ENCODE peak calls at places on chromosomes 7 and 10, in ten cellular contexts. F is spleen, W is HepG2, Q is H54, K is transverse colon, Y is A549, H is GM12892, M is Peyer's patch, A is lower leg skin, D is breast epithelium. I is an unnamed sample.

GRCh38 chr7:114141415-114141814 is 222.6 kb upstream of the PPP1R3A start:
- DNase-seq in F (no peak), W (no peak), Q (no peak), K (no peak), Y (no peak), H (no peak), M (no peak), A (no peak), D (no peak), I (no peak)

GRCh38 chr7:103577059-103577458 is 131.1 kb upstream of the SLC26A5 start:
- DNase-seq in F (no peak), W (no peak), Q (no peak), K (no peak), Y (no peak), H (no peak), M (no peak), A (no peak), D (no peak), I (no peak)

GRCh38 chr10:74669210-74669609 is 157.2 kb upstream of the KAT6B start:
- DNase-seq in F (no peak), W (no peak), Q (no peak), K (no peak), Y (no peak), H (no peak), M (no peak), A (no peak), D (no peak), I (no peak)

GRCh38 chr10:73113543-73113942 is 3.3 kb downstream of the NUDT13 start:
- DNase-seq in F (no peak), W (no peak), Q (no peak), K (no peak), Y (no peak), H (no peak), M (no peak), A (no peak), D (no peak), I (no peak)

GRCh38 chr10:119827430-119827829 is 45.2 kb downstream of the MCMBP start:
- DNase-seq in F (no peak), W (no peak), Q (no peak), K (no peak), Y (no peak), H (no peak), M (no peak), A (no peak), D (no peak), I (no peak)

GRCh38 chr10:101672536-101672935 is 22.4 kb downstream of the FBXW4 start:
- DNase-seq in F (no peak), W (no peak), Q (no peak), K (no peak), Y (no peak), H (no peak), M (no peak), A (no peak), D (peak), I (no peak)

GRCh38 chr10:94011296-94011695 is 17.6 kb downstream of the PLCE1 start:
- DNase-seq in F (no peak), W (no peak), Q (no peak), K (no peak), Y (no peak), H (no peak), M (no peak), A (no peak), D (no peak), I (no peak)

GRCh38 chr10:73169320-73169719 is 1.4 kb downstream of the FAM149B1 start:
- DNase-seq in F (no peak), W (no peak), Q (no peak), K (no peak), Y (no peak), H (no peak), M (no peak), A (no peak), D (no peak), I (no peak)

GRCh38 chr7:17090751-17091150 is 207.7 kb upstream of the AHR start:
- DNase-seq in F (no peak), W (no peak), Q (peak), K (no peak), Y (no peak), H (no peak), M (no peak), A (no peak), D (no peak), I (no peak)

GRCh38 chr7:129825005-129825553 is 127.7 kb downstream of the UBE2H start:
- DNase-seq in F (peak), W (peak), Q (peak), K (peak), Y (peak), H (peak), M (peak), A (peak), D (peak), I (peak)

GRCh38 chr10:89590326-89590725 is 54.7 kb downstream of the PANK1 start:
- DNase-seq in F (no peak), W (no peak), Q (no peak), K (no peak), Y (no peak), H (no peak), M (no peak), A (no peak), D (no peak), I (no peak)

GRCh38 chr10:11113156-11113555 is 95.5 kb downstream of the CELF2 start:
- DNase-seq in F (no peak), W (no peak), Q (no peak), K (no peak), Y (no peak), H (no peak), M (no peak), A (no peak), D (no peak), I (peak)

GRCh38 chr7:15113752-15114151 is 211.2 kb upstream of the DGKB start:
- DNase-seq in F (no peak), W (no peak), Q (no peak), K (no peak), Y (no peak), H (no peak), M (no peak), A (no peak), D (no peak), I (no peak)

GRCh38 chr7:20287317-20287716 is 43.4 kb upstream of the ITGB8 start:
- DNase-seq in F (no peak), W (no peak), Q (no peak), K (no peak), Y (no peak), H (no peak), M (no peak), A (no peak), D (no peak), I (no peak)

DNA sequence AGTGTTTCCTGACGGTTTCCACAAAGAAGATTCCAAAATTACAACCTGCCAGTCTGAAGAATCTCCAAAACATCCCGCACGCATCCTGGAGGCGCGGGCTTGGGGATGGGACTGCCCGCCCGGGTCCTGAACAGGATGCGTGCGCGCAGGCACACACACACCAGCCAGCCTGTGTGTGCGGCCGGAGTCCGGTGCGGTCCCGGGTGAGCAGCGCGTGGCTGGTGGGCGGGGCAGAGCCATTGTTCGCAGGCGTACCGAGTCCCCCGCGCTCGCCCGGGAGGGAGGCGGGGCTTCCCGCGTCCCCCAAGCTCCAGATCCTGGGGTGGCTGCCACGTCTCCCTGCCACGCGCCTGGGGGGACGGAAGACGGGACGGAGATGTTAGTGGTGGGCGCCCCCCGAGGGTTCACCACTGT is 675 bp upstream of the SCD start:
- DNase-seq in F (peak), W (peak), Q (peak), K (peak), Y (peak), H (peak), M (peak), A (peak), D (no peak), I (peak)
- TF ChIP-seq POLR2A in F (no peak), W (peak), Q (peak), K (no peak), Y (peak), H (no peak), M (no peak), A (no peak), D (no peak), I (no peak)

GRCh38 chr10:70477661-70478162 is 855 bp upstream of the PALD1 start:
- DNase-seq in F (peak), W (peak), Q (no peak), K (peak), Y (peak), H (no peak), M (peak), A (no peak), D (no peak), I (no peak)

GRCh38 chr10:70479626-70480253 is 1.2 kb downstream of the PALD1 start:
- DNase-seq in F (no peak), W (no peak), Q (no peak), K (peak), Y (no peak), H (no peak), M (no peak), A (no peak), D (no peak), I (no peak)

GRCh38 chr10:70479161-70479531 is 579 bp downstream of the PALD1 start:
- DNase-seq in F (no peak), W (no peak), Q (no peak), K (no peak), Y (peak), H (no peak), M (no peak), A (no peak), D (no peak), I (no peak)

GRCh38 chr10:70480254-70480861 is 1.8 kb downstream of the PALD1 start:
- DNase-seq in F (no peak), W (no peak), Q (no peak), K (peak), Y (no peak), H (no peak), M (peak), A (no peak), D (no peak), I (no peak)

DNA sequence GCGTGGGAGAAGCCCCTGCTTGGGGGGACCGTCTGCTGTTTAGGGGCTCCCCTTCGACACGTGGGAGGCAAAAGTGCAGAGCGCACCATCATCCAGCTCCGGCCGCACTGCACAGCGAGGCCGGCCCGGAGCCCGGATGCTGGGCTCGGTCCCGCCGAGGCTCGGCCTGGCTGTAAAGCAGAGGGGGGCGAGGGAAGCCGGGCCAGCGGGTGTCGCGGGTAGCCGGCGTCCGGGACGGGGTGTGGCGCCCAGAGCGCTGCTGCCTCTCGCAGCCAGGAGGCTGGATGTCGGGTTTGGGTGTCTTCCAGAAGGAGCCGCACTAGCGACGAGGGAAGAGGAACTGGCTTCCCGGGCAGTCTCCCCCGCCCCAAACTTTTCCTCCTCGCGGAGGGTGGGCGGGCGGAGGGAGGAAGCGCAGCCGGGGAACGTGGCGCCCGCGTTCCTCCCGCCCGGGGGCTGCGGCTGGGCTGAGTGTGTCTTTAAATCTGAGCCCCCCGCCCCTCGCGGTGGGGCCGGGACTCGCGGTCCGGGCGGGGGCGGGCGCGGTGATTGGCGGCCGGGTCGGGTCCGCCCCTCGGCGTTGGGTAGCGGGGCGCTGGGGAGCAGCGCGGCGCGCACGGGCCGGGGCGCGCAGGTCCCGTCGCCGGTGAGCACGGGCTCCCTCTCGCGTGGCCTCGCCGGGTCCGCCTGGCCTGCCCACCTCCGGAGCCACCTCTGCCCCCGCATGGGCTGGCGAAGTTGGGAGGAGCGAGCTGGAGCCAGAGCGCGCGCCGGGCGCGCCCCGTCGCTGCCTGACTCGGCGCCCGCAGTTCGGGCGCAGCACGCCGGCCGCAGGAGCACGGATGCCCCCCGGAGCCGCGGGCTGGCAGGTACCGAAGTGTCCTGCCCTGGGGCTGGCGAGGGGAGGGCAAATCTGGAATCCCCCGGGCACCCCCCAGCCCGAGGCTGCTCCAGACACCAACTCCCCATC is at the start of gene PALD1:
- DNase-seq in F (peak), W (no peak), Q (no peak), K (peak), Y (peak), H (peak), M (no peak), A (peak), D (peak), I (no peak)
- TF ChIP-seq POLR2A in F (no peak), W (no peak), Q (no peak), K (no peak), Y (peak), H (no peak), M (no peak), A (no peak), D (no peak), I (no peak)

DNA sequence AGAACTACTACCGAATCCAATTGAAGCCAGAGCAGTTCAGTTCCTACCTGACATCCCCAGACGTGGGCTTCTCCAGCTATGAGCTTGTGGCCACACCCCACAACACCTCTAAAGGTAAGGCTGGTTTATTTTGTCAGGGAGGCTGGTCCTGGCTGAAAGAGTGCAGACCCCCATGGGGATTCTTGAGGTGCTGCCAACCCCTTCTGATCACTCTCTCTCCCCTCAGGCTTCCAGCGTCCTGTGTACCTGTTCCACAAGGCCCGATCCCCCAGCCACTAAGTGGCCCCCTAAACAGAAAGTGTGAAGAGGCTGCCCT is 3.1 kb downstream of the PPP1R35 start:
- DNase-seq in F (no peak), W (no peak), Q (no peak), K (no peak), Y (no peak), H (no peak), M (no peak), A (no peak), D (no peak), I (no peak)
- TF ChIP-seq POLR2A in F (no peak), W (no peak), Q (no peak), K (no peak), Y (no peak), H (no peak), M (no peak), A (no peak), D (no peak), I (no peak)

GRCh38 chr10:34114914-34115313 is 700.2 kb downstream of the PARD3 start:
- DNase-seq in F (no peak), W (no peak), Q (no peak), K (no peak), Y (no peak), H (no peak), M (no peak), A (no peak), D (no peak), I (no peak)
- TF ChIP-seq POLR2A in F (no peak), W (no peak), Q (no peak), K (no peak), Y (no peak), H (no peak), M (no peak), A (no peak), D (no peak), I (no peak)

GRCh38 chr7:70634071-70634470 is 497.9 kb upstream of the GALNT17 start:
- DNase-seq in F (no peak), W (no peak), Q (no peak), K (no peak), Y (no peak), H (no peak), M (no peak), A (no peak), D (no peak), I (no peak)

GRCh38 chr7:70631732-70632131 is 500.2 kb upstream of the GALNT17 start:
- DNase-seq in F (no peak), W (no peak), Q (no peak), K (no peak), Y (no peak), H (no peak), M (no peak), A (no peak), D (no peak), I (no peak)

GRCh38 chr7:70634610-70635068 is 497.3 kb upstream of the GALNT17 start:
- DNase-seq in F (no peak), W (no peak), Q (peak), K (no peak), Y (no peak), H (no peak), M (no peak), A (no peak), D (no peak), I (no peak)

GRCh38 chr7:70630647-70631457 is 501.1 kb upstream of the GALNT17 start:
- DNase-seq in F (no peak), W (no peak), Q (no peak), K (no peak), Y (no peak), H (no peak), M (no peak), A (no peak), D (no peak), I (no peak)

DNA sequence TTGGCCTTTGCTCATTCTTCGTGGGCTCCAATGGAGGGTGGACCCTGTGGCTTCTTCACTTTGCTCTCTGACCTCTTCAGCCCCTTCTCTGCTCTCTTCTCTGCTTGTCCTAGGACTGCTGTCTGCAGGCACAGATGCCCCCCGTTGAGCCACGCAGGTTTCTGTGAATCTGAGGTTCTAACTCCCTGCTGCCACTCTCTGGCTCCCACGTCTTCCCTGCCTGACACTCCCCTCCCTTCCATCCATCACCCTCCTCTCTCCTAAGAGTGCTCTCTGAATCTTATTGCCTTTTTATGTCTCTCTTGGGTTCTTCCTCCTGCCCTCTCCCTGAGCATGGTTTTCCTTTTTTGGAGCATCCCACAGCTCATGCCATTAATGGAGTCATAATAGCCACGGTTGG is 499.5 kb upstream of the GALNT17 start:
- DNase-seq in F (no peak), W (no peak), Q (no peak), K (no peak), Y (no peak), H (no peak), M (no peak), A (no peak), D (no peak), I (no peak)
- TF ChIP-seq POLR2A in F (no peak), W (no peak), Q (no peak), K (no peak), Y (no peak), H (no peak), M (no peak), A (no peak), D (no peak), I (no peak)

DNA sequence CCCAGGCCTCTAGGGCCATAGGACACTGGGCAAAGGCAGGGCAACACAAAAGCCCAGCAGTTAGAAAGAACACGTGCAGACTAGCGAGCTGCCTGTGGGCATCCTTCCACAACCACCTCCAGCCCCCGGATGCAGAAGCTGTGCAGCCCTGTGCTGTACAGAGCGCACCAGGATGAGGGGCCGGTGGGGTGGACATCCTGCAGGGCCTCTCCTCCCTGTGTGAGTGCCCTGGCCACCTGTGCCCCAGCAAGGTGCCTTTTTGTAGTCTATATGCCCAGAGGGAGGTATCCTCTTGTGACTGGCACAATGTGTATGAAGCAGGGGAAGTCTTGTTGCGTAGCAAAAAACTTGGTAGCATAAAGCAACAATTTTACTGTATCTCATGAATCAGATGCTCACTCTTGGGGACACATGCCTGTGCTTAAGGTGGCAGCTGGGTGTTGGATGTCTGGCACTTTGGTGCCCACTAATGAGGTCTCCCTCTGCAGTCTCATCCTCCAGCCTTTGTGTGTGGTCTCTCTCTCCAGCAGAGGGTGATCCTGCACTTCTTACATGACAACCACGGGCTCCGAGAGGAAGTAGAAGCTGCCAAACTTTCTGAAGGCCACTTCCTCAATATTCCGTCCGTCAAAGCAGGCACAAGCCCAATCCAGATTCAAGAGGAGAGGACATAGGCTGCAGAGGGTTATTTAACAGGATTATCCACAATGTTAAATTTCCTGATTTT is 8.7 kb downstream of the NCAPG2 start:
- DNase-seq in F (peak), W (peak), Q (no peak), K (peak), Y (peak), H (no peak), M (peak), A (no peak), D (peak), I (peak)
- TF ChIP-seq POLR2A in F (no peak), W (no peak), Q (no peak), K (no peak), Y (no peak), H (peak), M (no peak), A (no peak), D (no peak), I (no peak)

GRCh38 chr10:48470115-48470892 is 134.6 kb downstream of the ARHGAP22 start:
- DNase-seq in F (no peak), W (no peak), Q (no peak), K (no peak), Y (no peak), H (no peak), M (no peak), A (peak), D (no peak), I (peak)
- TF ChIP-seq POLR2A in F (no peak), W (no peak), Q (no peak), K (no peak), Y (no peak), H (no peak), M (no peak), A (no peak), D (no peak), I (no peak)

GRCh38 chr10:97587183-97587582 is 2.3 kb upstream of the C10orf62 start:
- DNase-seq in F (no peak), W (no peak), Q (no peak), K (no peak), Y (no peak), H (no peak), M (no peak), A (no peak), D (no peak), I (no peak)
- TF ChIP-seq POLR2A in F (no peak), W (no peak), Q (no peak), K (no peak), Y (no peak), H (no peak), M (no peak), A (no peak), D (no peak), I (no peak)